ENCODE peak calls at places on chromosome 15, in five cellular contexts. I is activated CD4-positive, alpha-beta T cell treated with anti-CD3 and anti-CD28 coated beads for 48 hours; E is naive thymus-derived CD8-positive, alpha-beta T cell; Y is endothelial cell; M is SW480. A is an unnamed sample.

GRCh38 chr15:74203914-74204431 is 1.4 kb upstream of the STRA6 start:
- DNase-seq in M (peak), E (no peak), Y (no peak), I (no peak), A (peak)

GRCh38 chr15:52567886-52568568 is 803 bp downstream of the ARPP19 start:
- DNase-seq in Y (no peak), E (no peak), I (peak), M (peak), A (peak)

GRCh38 chr15:70438776-70439175 is 324.6 kb downstream of the UACA start:
- DNase-seq in E (no peak), I (no peak), Y (no peak), M (no peak), A (no peak)

GRCh38 chr15:99249270-99249817 is at the start of gene TTC23:
- DNase-seq in M (peak), I (no peak), E (no peak), Y (peak), A (peak)

GRCh38 chr15:65431731-65432130 is 9.0 kb upstream of the IGDCC4 start:
- DNase-seq in Y (no peak), I (no peak), M (no peak), E (no peak), A (no peak)

GRCh38 chr15:63494406-63494805 is 10.0 kb upstream of the USP3 start:
- DNase-seq in I (no peak), Y (no peak), E (no peak), M (no peak), A (no peak)

GRCh38 chr15:25545017-25545416 is 106.2 kb upstream of the UBE3A start:
- DNase-seq in E (no peak), I (peak), M (peak), Y (no peak), A (no peak)

GRCh38 chr15:95990833-95991232 is 339.7 kb upstream of the NR2F2 start:
- DNase-seq in Y (no peak), E (no peak), I (peak), M (no peak), A (no peak)

GRCh38 chr15:89363770-89364169 is 29.1 kb upstream of the POLG start:
- DNase-seq in E (no peak), Y (no peak), M (no peak), I (no peak), A (no peak)

GRCh38 chr15:70258369-70259029 is 160.8 kb upstream of the TLE3 start:
- DNase-seq in Y (no peak), M (peak), E (peak), I (peak), A (no peak)

GRCh38 chr15:97196066-97197027 is 764.2 kb upstream of the ARRDC4 start:
- DNase-seq in E (no peak), I (no peak), Y (no peak), M (no peak), A (no peak)

GRCh38 chr15:90419202-90419601 is 31.2 kb downstream of the IQGAP1 start:
- DNase-seq in I (no peak), M (no peak), Y (no peak), E (no peak), A (no peak)

A was measured in hepatocyte.